ENCODE peak calls at places on chromosomes 16 and 17, in eight cellular contexts. One of them, this sample, is unnamed.

GRCh38 chr16:57635266-57636097 is 7.1 kb downstream of the ADGRG1 start:
- DNase-seq in AG20443: no peak
- DNase-seq in CD4-positive, alpha-beta T cell: no peak
- DNase-seq in epithelial cell of esophagus: no peak
- DNase-seq in midbrain: no peak
- DNase-seq in stimulated activated CD4-positive, alpha-beta T cell treated with anti-CD3 and anti-CD28 coated beads, Interleukin-1b, Interleukin-23, amount 100 ng/mL, for 24 hours: no peak
- DNase-seq in 8988T: no peak
- DNase-seq in glomerular endothelial cell: no peak
- DNase-seq in this sample: no peak

GRCh38 chr16:73196670-73197069 is 148.7 kb upstream of the ZFHX3 start:
- DNase-seq in AG20443: peak
- DNase-seq in CD4-positive, alpha-beta T cell: no peak
- DNase-seq in epithelial cell of esophagus: peak
- DNase-seq in midbrain: peak
- DNase-seq in stimulated activated CD4-positive, alpha-beta T cell treated with anti-CD3 and anti-CD28 coated beads, Interleukin-1b, Interleukin-23, amount 100 ng/mL, for 24 hours: no peak
- DNase-seq in 8988T: peak
- DNase-seq in glomerular endothelial cell: peak
- DNase-seq in this sample: peak

GRCh38 chr16:842061-842476 is 41.5 kb upstream of the GNG13 start:
- DNase-seq in AG20443: peak
- DNase-seq in CD4-positive, alpha-beta T cell: no peak
- DNase-seq in epithelial cell of esophagus: no peak
- DNase-seq in midbrain: no peak
- DNase-seq in stimulated activated CD4-positive, alpha-beta T cell treated with anti-CD3 and anti-CD28 coated beads, Interleukin-1b, Interleukin-23, amount 100 ng/mL, for 24 hours: no peak
- DNase-seq in 8988T: no peak
- DNase-seq in glomerular endothelial cell: no peak
- DNase-seq in this sample: no peak

GRCh38 chr17:75643033-75644017 is 10.1 kb downstream of the SMIM5 start:
- DNase-seq in AG20443: no peak
- DNase-seq in CD4-positive, alpha-beta T cell: no peak
- DNase-seq in epithelial cell of esophagus: peak
- DNase-seq in midbrain: no peak
- DNase-seq in stimulated activated CD4-positive, alpha-beta T cell treated with anti-CD3 and anti-CD28 coated beads, Interleukin-1b, Interleukin-23, amount 100 ng/mL, for 24 hours: no peak
- DNase-seq in 8988T: no peak
- DNase-seq in glomerular endothelial cell: no peak
- DNase-seq in this sample: peak

GRCh38 chr17:73175962-73176565 is 11.3 kb downstream of the SSTR2 start:
- DNase-seq in AG20443: no peak
- DNase-seq in CD4-positive, alpha-beta T cell: no peak
- DNase-seq in epithelial cell of esophagus: no peak
- DNase-seq in midbrain: no peak
- DNase-seq in stimulated activated CD4-positive, alpha-beta T cell treated with anti-CD3 and anti-CD28 coated beads, Interleukin-1b, Interleukin-23, amount 100 ng/mL, for 24 hours: no peak
- DNase-seq in 8988T: no peak
- DNase-seq in glomerular endothelial cell: no peak
- DNase-seq in this sample: no peak

GRCh38 chr16:2339521-2340484 is 725 bp downstream of the ABCA3 start:
- DNase-seq in AG20443: peak
- DNase-seq in CD4-positive, alpha-beta T cell: peak
- DNase-seq in epithelial cell of esophagus: peak
- DNase-seq in midbrain: peak
- DNase-seq in stimulated activated CD4-positive, alpha-beta T cell treated with anti-CD3 and anti-CD28 coated beads, Interleukin-1b, Interleukin-23, amount 100 ng/mL, for 24 hours: peak
- DNase-seq in 8988T: peak
- DNase-seq in glomerular endothelial cell: no peak
- DNase-seq in this sample: no peak

GRCh38 chr17:74153456-74153810 is 50.0 kb upstream of the RPL38 start:
- DNase-seq in AG20443: no peak
- DNase-seq in CD4-positive, alpha-beta T cell: no peak
- DNase-seq in epithelial cell of esophagus: no peak
- DNase-seq in midbrain: no peak
- DNase-seq in stimulated activated CD4-positive, alpha-beta T cell treated with anti-CD3 and anti-CD28 coated beads, Interleukin-1b, Interleukin-23, amount 100 ng/mL, for 24 hours: no peak
- DNase-seq in 8988T: no peak
- DNase-seq in glomerular endothelial cell: no peak
- DNase-seq in this sample: no peak

GRCh38 chr16:228917-229730 is at the start of gene LUC7L:
- DNase-seq in AG20443: peak
- DNase-seq in CD4-positive, alpha-beta T cell: peak
- DNase-seq in epithelial cell of esophagus: peak
- DNase-seq in midbrain: peak
- DNase-seq in stimulated activated CD4-positive, alpha-beta T cell treated with anti-CD3 and anti-CD28 coated beads, Interleukin-1b, Interleukin-23, amount 100 ng/mL, for 24 hours: peak
- DNase-seq in 8988T: peak
- DNase-seq in glomerular endothelial cell: no peak
- DNase-seq in this sample: peak

GRCh38 chr16:705748-706188 is at the start of gene FBXL16:
- DNase-seq in AG20443: peak
- DNase-seq in CD4-positive, alpha-beta T cell: no peak
- DNase-seq in epithelial cell of esophagus: peak
- DNase-seq in midbrain: peak
- DNase-seq in stimulated activated CD4-positive, alpha-beta T cell treated with anti-CD3 and anti-CD28 coated beads, Interleukin-1b, Interleukin-23, amount 100 ng/mL, for 24 hours: no peak
- DNase-seq in 8988T: peak
- DNase-seq in glomerular endothelial cell: no peak
- DNase-seq in this sample: no peak

GRCh38 chr17:59853168-59853918 is 39.4 kb downstream of the TUBD1 start:
- DNase-seq in AG20443: peak
- DNase-seq in CD4-positive, alpha-beta T cell: peak
- DNase-seq in epithelial cell of esophagus: peak
- DNase-seq in midbrain: no peak
- DNase-seq in stimulated activated CD4-positive, alpha-beta T cell treated with anti-CD3 and anti-CD28 coated beads, Interleukin-1b, Interleukin-23, amount 100 ng/mL, for 24 hours: no peak
- DNase-seq in 8988T: peak
- DNase-seq in glomerular endothelial cell: peak
- DNase-seq in this sample: peak

GRCh38 chr16:28561557-28562187 is 8.0 kb downstream of the SGF29 start:
- DNase-seq in AG20443: no peak
- DNase-seq in CD4-positive, alpha-beta T cell: no peak
- DNase-seq in epithelial cell of esophagus: no peak
- DNase-seq in midbrain: no peak
- DNase-seq in stimulated activated CD4-positive, alpha-beta T cell treated with anti-CD3 and anti-CD28 coated beads, Interleukin-1b, Interleukin-23, amount 100 ng/mL, for 24 hours: no peak
- DNase-seq in 8988T: no peak
- DNase-seq in glomerular endothelial cell: no peak
- DNase-seq in this sample: no peak

This sample was measured in bronchial epithelial cell.